ENCODE peak calls at places on chromosomes 4 and X, in seven cellular contexts. R is H1, B is breast epithelium, T is fibroblast of lung, Q is lower lobe of right lung, J is left lung, K is K562. C is an unnamed sample. For H3K36me3, the result is how much of the 10 kb centered on the place peaks cover.

GRCh38 chr4:77176606-77177005 is 19.6 kb downstream of the CCNG2 start:
- DNase-seq in T (no peak), B (peak), Q (no peak), K (no peak), R (no peak), J (no peak), C (peak)

GRCh38 chrX:110588853-110589252 is 206.8 kb downstream of the CHRDL1 start:
- DNase-seq in J (no peak), R (no peak), K (no peak), Q (no peak), T (no peak), B (no peak), C (no peak)

GRCh38 chr4:177855543-177856197 is 413.4 kb upstream of the AGA start:
- DNase-seq in R (no peak), J (no peak), T (no peak), B (no peak), K (no peak), Q (no peak), C (no peak)

GRCh38 chrX:69906447-69906846 is 143.3 kb downstream of the AWAT2 start:
- DNase-seq in R (no peak), Q (no peak), K (no peak), J (no peak), T (no peak), B (no peak), C (no peak)

GRCh38 chrX:149004936-149005335 is 500.2 kb downstream of the IDS start:
- DNase-seq in Q (no peak), R (no peak), B (no peak), T (no peak), K (no peak), J (no peak), C (no peak)

GRCh38 chr4:113759696-113760093 is 1.8 kb downstream of the CAMK2D start:
- DNase-seq in J (no peak), B (no peak), R (no peak), Q (no peak), T (peak), K (no peak), C (peak)

GRCh38 chrX:42992199-42992943 is 214.4 kb upstream of the PPP1R2C start:
- DNase-seq in J (no peak), Q (no peak), T (peak), R (no peak), K (no peak), B (no peak), C (peak)

GRCh38 chr4:9927317-9928007 is 93.8 kb downstream of the SLC2A9 start:
- DNase-seq in R (no peak), J (no peak), Q (no peak), T (no peak), B (no peak), K (peak), C (no peak)

GRCh38 chr4:21415728-21416127 is 532.8 kb downstream of the KCNIP4 start:
- DNase-seq in B (no peak), J (no peak), K (no peak), T (no peak), R (no peak), Q (no peak), C (no peak)

GRCh38 chr4:53309321-53310020 is 56.4 kb downstream of the SCFD2 start:
- DNase-seq in T (no peak), Q (no peak), B (no peak), R (no peak), K (no peak), J (no peak), C (no peak)

GRCh38 chr4:73868206-73869129 is 725 bp upstream of the CXCL1 start:
- DNase-seq in Q (no peak), R (no peak), T (no peak), K (no peak), B (no peak), J (no peak), C (peak)

GRCh38 chrX:114712466-114712865 is 128.6 kb downstream of the HTR2C start:
- DNase-seq in Q (no peak), R (no peak), B (no peak), K (no peak), T (no peak), J (no peak), C (no peak)

GRCh38 chrX:26918633-26919032 is 544.5 kb downstream of the PPP4R3C start:
- DNase-seq in J (no peak), B (no peak), K (no peak), Q (no peak), T (no peak), R (no peak), C (peak)

GRCh38 chr4:4838602-4839470 is 20.6 kb upstream of the MSX1 start:
- DNase-seq in K (no peak), T (peak), B (no peak), Q (no peak), R (no peak), J (no peak), C (no peak)

GRCh38 chr4:21765810-21766407 is 182.7 kb downstream of the KCNIP4 start:
- DNase-seq in Q (no peak), J (no peak), T (peak), K (peak), R (peak), B (no peak), C (peak)

GRCh38 chr4:48017108-48017527 is 546 bp downstream of the NIPAL1 start:
- DNase-seq in K (peak), R (no peak), T (peak), Q (peak), J (peak), B (peak), C (peak)

GRCh38 chr4:139666735-139667266 is 1.2 kb downstream of the MGST2 start:
- DNase-seq in K (peak), R (no peak), J (peak), Q (peak), T (peak), B (peak), C (peak)

GRCh38 chr4:113869743-113870375 is 108.3 kb upstream of the CAMK2D start:
- DNase-seq in J (no peak), B (no peak), Q (no peak), K (no peak), R (no peak), T (peak), C (peak)

GRCh38 chr4:47855350-47855749 is 17.5 kb upstream of the CORIN start:
- DNase-seq in T (peak), J (no peak), K (no peak), B (no peak), R (no peak), Q (no peak), C (no peak)

DNA sequence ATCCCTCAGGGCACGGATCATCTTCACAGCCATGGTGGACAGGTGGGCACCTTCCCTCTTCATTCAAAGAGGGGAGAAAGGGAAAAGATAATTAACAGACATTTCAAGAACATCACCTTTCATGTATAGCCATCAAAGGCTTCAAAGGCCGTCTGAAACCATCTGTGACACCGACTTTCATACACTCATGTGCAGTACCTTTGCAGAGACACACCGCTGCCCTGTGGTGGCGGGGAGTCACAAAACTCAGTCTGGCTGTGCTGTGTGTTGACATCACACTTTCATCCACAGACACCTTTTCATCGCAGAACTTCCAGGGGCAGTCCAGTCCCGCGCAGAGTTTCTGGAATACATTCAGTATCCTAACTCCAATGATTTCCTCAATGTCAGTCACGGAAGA is 47.6 kb upstream of the MTNR1A start:
- DNase-seq in K (no peak), Q (no peak), J (no peak), B (no peak), T (no peak), R (no peak), C (no peak)
- H3K36me3 ChIP-seq in K (under half), Q (half or more), J (under half), B (under half), T (under half), R (half or more), C (under half)

GRCh38 chr4:84738622-84739021 is 155.7 kb downstream of the CDS1 start:
- DNase-seq in T (no peak), R (no peak), K (no peak), J (no peak), Q (no peak), B (no peak), C (no peak)

GRCh38 chr4:84733343-84734033 is 150.6 kb downstream of the CDS1 start:
- DNase-seq in J (no peak), K (no peak), R (no peak), Q (no peak), B (no peak), T (no peak), C (no peak)

GRCh38 chr4:84730375-84730774 is 147.4 kb downstream of the CDS1 start:
- DNase-seq in B (no peak), R (no peak), J (no peak), K (no peak), T (no peak), Q (no peak), C (no peak)

GRCh38 chr4:84737656-84738055 is 154.7 kb downstream of the CDS1 start:
- DNase-seq in T (no peak), B (no peak), K (no peak), R (no peak), J (no peak), Q (no peak), C (no peak)

DNA sequence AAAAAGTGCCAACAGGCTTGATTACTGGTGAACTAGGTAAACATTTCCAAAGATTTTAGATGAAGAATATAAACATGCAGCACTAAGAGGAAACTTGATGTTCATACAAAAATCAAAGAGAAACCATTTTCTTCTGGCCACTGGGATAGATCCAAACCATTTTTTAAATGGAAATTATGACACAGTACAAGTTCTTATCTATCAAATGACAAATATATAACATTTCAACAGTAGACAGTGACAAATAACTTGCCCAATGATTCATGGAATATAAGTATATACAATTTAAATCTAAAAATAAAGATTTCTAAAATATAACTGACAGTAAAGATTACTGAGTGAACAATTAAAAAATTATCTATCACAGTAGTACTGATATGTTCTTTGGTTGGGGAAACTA is 151.1 kb downstream of the CDS1 start:
- DNase-seq in R (no peak), B (no peak), K (no peak), T (no peak), Q (no peak), J (no peak), C (no peak)
- H3K36me3 ChIP-seq in R (half or more), B (under half), K (under half), T (under half), Q (half or more), J (under half), C (under half)

GRCh38 chr4:168398589-168398988 is 80.0 kb upstream of the DDX60 start:
- DNase-seq in J (no peak), Q (no peak), R (no peak), T (no peak), B (no peak), K (no peak), C (no peak)

GRCh38 chr4:168394556-168394955 is 76.0 kb upstream of the DDX60 start:
- DNase-seq in Q (no peak), R (no peak), J (no peak), B (no peak), K (no peak), T (no peak), C (no peak)

GRCh38 chr4:168398188-168398587 is 79.6 kb upstream of the DDX60 start:
- DNase-seq in T (no peak), R (no peak), B (no peak), Q (no peak), K (no peak), J (no peak), C (no peak)

GRCh38 chr4:168397611-168398169 is 79.1 kb upstream of the DDX60 start:
- DNase-seq in B (no peak), Q (no peak), K (no peak), T (no peak), J (no peak), R (no peak), C (no peak)
- H3K36me3 ChIP-seq in B (under half), Q (half or more), K (under half), T (under half), J (under half), R (under half), C (under half)

DNA sequence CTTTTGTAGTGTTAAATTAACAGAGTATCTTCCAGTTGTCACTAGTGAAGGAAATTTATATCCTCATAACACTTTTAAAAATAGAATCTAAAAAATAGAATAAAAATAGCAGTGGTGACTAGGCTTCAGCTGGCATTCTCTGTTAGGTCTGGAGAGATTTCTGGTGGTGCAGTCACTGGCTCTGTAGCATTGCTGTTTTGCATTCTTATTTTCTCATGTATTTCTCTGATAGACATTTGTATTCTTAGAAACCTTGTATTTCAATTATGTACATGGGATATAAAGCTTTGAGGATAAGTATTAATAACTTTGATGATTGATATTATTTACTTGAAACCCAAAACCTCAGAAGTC is 87.6 kb downstream of the TMEM131L start:
- DNase-seq in R (no peak), Q (no peak), K (no peak), T (no peak), B (no peak), J (no peak), C (no peak)
- H3K36me3 ChIP-seq in R (under half), Q (under half), K (under half), T (under half), B (under half), J (under half), C (under half)

GRCh38 chr4:75653845-75654503 is 19.2 kb downstream of the G3BP2 start:
- DNase-seq in K (peak), T (peak), Q (no peak), J (no peak), B (no peak), R (no peak), C (peak)
- H3K36me3 ChIP-seq in K (half or more), T (under half), Q (half or more), J (under half), B (under half), R (half or more), C (under half)

GRCh38 chrX:1385251-1385794 is 6.6 kb downstream of the SLC25A6 start:
- DNase-seq in B (no peak), Q (peak), R (no peak), J (peak), K (no peak), T (no peak), C (no peak)
- H3K36me3 ChIP-seq in B (under half), Q (half or more), R (half or more), J (under half), K (half or more), T (under half), C (under half)

C was measured in bronchial epithelial cell.